ENCODE peak calls at places on chromosome 9, in eight cellular contexts. O is stomach; A is PC-9; K is ovary; C is GM06990; Y is CD8-positive, alpha-beta memory T cell; H is adrenal gland; G is GM23248. T is an unnamed sample. For H3K36me3 and H3K27me3, the result is how much of the 10 kb centered on the place peaks cover.

GRCh38 chr9:97511762-97512429 is 10.4 kb downstream of the TMOD1 start:
- DNase-seq in G (no peak), H (peak), A (peak), Y (no peak), O (no peak), C (no peak), K (peak), T (peak)

GRCh38 chr9:120856700-120857099 is 14.0 kb upstream of the PSMD5 start:
- DNase-seq in O (peak), A (no peak), Y (no peak), G (no peak), K (no peak), H (no peak), C (no peak), T (no peak)

GRCh38 chr9:124436320-124436719 is 13.9 kb upstream of the ADGRD2 start:
- DNase-seq in O (no peak), A (no peak), Y (no peak), K (no peak), G (no peak), C (no peak), H (no peak), T (no peak)

GRCh38 chr9:37466037-37466709 is 923 bp upstream of the ZBTB5 start:
- DNase-seq in C (no peak), O (peak), Y (peak), K (peak), H (peak), A (peak), G (peak), T (peak)

GRCh38 chr9:137397675-137398423 is 25.1 kb downstream of the EXD3 start:
- DNase-seq in C (no peak), H (no peak), K (no peak), Y (no peak), G (no peak), O (no peak), A (no peak), T (no peak)

GRCh38 chr9:24041294-24041693 is 215.3 kb upstream of the ELAVL2 start:
- DNase-seq in O (no peak), C (no peak), H (no peak), G (no peak), Y (no peak), A (no peak), K (no peak), T (no peak)

GRCh38 chr9:89139450-89139849 is 39.2 kb downstream of the SHC3 start:
- DNase-seq in O (no peak), A (peak), G (no peak), C (no peak), Y (no peak), H (no peak), K (no peak), T (no peak)

GRCh38 chr9:111287127-111287526 is 42.9 kb downstream of the OR2K2 start:
- DNase-seq in C (no peak), A (peak), G (peak), Y (no peak), K (no peak), O (no peak), H (no peak), T (peak)

GRCh38 chr9:27497883-27498553 is 26.1 kb upstream of the IFNK start:
- DNase-seq in C (no peak), K (no peak), G (no peak), A (no peak), H (no peak), Y (no peak), O (no peak), T (no peak)

GRCh38 chr9:18397076-18397475 is 76.9 kb upstream of the ADAMTSL1 start:
- DNase-seq in H (no peak), G (no peak), C (no peak), A (no peak), Y (no peak), O (no peak), K (no peak), T (no peak)

GRCh38 chr9:71819115-71819739 is 50.9 kb upstream of the CEMIP2 start:
- DNase-seq in Y (peak), H (peak), C (no peak), O (peak), A (no peak), G (peak), K (peak), T (no peak)

DNA sequence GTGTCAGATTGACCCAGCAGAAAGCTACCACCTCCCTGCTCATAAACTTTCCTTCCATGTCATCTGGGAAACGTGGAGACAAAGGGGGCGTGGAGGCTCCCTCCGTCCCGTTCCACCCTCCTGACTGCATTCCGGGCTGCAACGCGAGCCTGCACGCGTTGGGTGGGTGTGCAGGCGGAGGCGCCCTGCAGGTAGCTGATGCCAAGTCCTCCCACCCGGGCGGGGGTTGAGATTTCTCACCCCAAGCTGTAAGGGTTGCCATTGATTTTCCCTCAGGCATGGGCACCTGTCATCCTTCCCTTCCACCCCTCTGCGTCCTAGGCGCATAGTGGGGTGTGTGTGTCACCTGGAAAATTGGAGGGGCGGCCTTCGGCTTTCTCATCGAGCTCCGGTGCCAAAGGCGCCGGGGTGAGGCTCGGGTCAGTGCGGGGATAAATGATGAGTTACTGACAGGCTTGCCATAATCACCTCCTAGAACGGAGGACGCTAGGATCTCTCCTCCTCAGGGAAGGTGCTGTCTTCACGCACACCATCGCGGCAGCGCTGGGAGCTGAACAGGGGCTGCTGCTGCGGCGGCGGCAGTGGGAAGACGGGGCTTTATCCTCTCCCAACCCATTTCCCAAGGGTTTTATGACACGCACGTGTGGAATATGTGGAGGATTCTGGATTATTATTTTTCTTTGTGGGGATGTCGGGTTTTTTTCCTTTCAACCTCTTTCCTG is 934 bp downstream of the PLPPR1 start:
- DNase-seq in O (no peak), Y (no peak), K (no peak), G (no peak), C (no peak), H (no peak), A (no peak), T (no peak)
- H3K4me3 ChIP-seq in O (peak), Y (no peak), K (no peak), G (peak), C (no peak), H (no peak), A (no peak), T (peak)

GRCh38 chr9:2826291-2826690 is 17.6 kb downstream of the PUM3 start:
- DNase-seq in H (no peak), O (no peak), A (no peak), Y (no peak), K (no peak), C (no peak), G (no peak), T (no peak)
- H3K36me3 ChIP-seq in H (under half), O (half or more), A (under half), Y (under half), K (under half), C (under half), G (half or more), T (half or more)

DNA sequence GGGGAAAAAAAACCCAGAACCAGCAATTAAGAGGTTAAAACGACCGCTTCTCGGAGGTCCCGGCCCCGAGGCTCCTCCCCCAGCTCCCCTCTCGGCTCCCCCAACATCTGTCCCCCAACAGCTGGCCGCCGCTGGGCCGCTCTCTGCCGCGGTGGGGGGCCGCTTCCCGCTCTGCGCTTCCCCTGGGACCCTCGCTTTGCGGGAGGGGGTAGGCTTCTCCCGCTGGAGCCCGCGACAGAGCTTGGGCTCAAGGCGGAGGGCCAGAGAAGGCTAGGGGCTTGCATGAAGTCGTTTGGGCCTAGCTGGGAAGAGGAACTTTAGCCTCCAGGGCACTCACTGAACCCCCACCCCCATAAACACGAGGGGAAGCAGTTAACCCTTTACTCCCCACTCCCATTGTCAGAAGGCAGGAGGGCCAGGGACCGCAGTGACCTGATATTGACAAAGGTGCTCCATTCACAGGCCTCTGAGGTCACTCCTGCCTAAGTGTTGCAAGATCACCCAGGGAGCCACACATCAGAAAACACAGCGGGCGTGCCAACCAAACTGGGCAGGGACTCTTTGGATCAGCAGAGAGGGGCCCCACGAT is 7.4 kb downstream of the LHX6 start:
- DNase-seq in K (no peak), H (no peak), Y (no peak), A (no peak), G (no peak), C (no peak), O (no peak), T (no peak)
- H3K27me3 ChIP-seq in K (under half), H (half or more), Y (under half), A (under half), G (half or more), C (under half), O (half or more), T (under half)

DNA sequence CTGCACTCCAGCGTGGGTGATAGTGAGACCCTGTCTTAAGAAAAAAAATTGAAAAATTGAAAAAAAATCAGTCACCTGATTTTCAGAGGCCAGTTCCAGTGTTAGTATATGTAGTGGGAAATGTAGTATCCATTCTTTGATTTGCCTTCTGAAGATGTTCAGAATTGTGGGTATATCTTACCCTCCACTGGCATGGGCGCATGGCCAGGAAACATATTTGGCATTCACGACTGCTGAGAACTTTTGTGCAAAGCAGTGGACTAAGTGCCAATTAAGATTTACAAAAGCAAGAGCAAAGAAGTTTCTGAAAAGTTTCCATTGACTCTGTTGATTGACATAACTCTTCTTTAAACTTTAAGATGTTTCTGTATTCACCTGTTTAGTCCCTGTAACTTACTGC is 2.4 kb downstream of the CAVIN4 start:
- DNase-seq in C (no peak), Y (no peak), K (no peak), O (no peak), H (no peak), A (no peak), G (no peak), T (no peak)
- H3K4me3 ChIP-seq in C (no peak), Y (no peak), K (no peak), O (no peak), H (no peak), A (no peak), G (no peak), T (no peak)

DNA sequence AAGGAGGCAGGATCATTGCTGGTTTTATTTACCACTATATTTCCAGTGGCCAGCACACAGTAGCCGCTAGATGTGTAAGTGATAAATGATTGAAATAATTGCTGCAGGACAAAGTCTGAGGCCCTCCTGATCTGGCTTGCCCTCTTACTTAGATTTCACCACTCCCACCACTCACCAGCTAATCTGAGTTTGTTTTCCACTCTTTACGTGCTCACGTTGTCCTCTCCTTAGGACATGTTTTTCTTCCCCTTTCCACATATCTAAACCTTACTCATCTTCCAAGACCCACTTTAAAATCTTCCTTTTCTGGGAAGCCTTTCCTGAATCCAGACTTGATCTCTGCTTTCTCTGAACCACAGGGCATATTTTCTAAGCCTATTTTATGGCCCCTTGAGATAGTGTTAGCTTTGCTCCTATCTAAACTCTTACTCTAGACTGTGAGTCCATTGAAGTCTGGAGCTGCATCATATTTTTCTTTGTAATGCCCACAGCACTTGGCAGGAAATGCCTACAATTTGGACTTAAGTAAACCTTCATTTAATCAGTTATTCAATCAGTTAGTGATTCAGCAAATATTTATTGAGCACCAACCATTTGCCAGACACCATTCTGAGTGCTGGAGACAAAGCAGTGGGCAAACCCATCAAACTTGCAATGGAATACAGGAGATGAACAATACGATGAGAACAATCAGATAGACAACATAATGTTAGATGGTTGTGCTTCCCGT is 2.4 kb downstream of the TLR4 start:
- DNase-seq in A (no peak), C (no peak), G (peak), O (no peak), H (no peak), K (no peak), Y (no peak), T (no peak)
- H3K36me3 ChIP-seq in A (under half), C (under half), G (under half), O (under half), H (under half), K (under half), Y (under half), T (under half)

GRCh38 chr9:33708441-33708840 is 86.9 kb upstream of the PRSS3 start:
- DNase-seq in C (no peak), A (no peak), H (no peak), Y (no peak), G (no peak), O (no peak), K (no peak), T (no peak)

GRCh38 chr9:33714989-33715388 is 80.4 kb upstream of the PRSS3 start:
- DNase-seq in K (no peak), O (no peak), H (no peak), G (no peak), C (no peak), Y (no peak), A (no peak), T (no peak)

GRCh38 chr9:33703430-33704096 is 91.8 kb upstream of the PRSS3 start:
- DNase-seq in K (no peak), Y (no peak), H (no peak), A (no peak), C (no peak), G (no peak), O (no peak), T (no peak)

DNA sequence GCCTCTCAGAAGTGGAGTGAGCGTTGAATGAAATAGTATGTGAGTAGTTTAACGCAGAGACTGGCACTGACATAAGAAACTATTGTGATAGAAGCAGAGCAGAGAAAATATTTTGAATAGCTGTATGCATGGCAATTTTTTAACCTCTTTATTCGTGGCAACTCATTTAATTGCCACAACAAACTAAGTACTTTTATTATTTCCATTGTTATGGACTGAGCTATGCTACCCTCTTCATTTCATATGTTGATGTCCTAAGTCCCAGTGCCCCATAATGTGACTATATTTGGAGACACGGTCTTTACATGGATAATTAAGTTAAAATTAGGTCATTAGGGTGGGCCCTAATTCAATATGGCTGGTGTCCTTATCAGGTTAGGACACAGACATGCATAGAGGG is 86.1 kb upstream of the PRSS3 start:
- DNase-seq in C (no peak), A (no peak), O (no peak), G (no peak), K (no peak), H (no peak), Y (no peak), T (no peak)
- H3K27me3 ChIP-seq in C (under half), A (under half), O (under half), G (under half), K (under half), H (under half), Y (under half), T (under half)

T was measured in MG63.